ENCODE peak calls at places on chromosomes 2 and 18, in four cellular contexts. O is ovary, F is neural progenitor cell, X is esophagus muscularis mucosa. S is an unnamed sample.

GRCh38 chr2:42793314-42794270 is 1.2 kb upstream of the HAAO start:
- DNase-seq in O (no peak), F (peak; percentile 53), X (no peak), S (no peak)

GRCh38 chr2:64143154-64144056 is 815 bp downstream of the PELI1 start:
- DNase-seq in O (peak; percentile 51), F (peak; percentile 89), X (no peak), S (peak; percentile 25)

GRCh38 chr18:79846936-79847557 is 49.3 kb downstream of the KCNG2 start:
- DNase-seq in O (no peak), F (no peak), X (peak; percentile 68), S (no peak)

GRCh38 chr2:18413794-18414396 is 146.6 kb downstream of the RDH14 start:
- DNase-seq in O (peak; percentile 51), F (no peak), X (no peak), S (no peak)

GRCh38 chr2:80815259-80815658 is 510.7 kb upstream of the LRRTM1 start:
- DNase-seq in O (no peak), F (no peak), X (no peak), S (no peak)

GRCh38 chr2:193935114-193935513 is 1721.9 kb upstream of the SLC39A10 start:
- DNase-seq in O (no peak), F (no peak), X (no peak), S (no peak)

GRCh38 chr2:36326286-36326685 is 29.3 kb upstream of the CRIM1 start:
- DNase-seq in O (no peak), F (no peak), X (no peak), S (no peak)

GRCh38 chr2:1645761-1646476 is 98.4 kb downstream of the PXDN start:
- DNase-seq in O (no peak), F (no peak), X (no peak), S (no peak)

GRCh38 chr2:16249269-16250055 is 309.1 kb downstream of the MYCN start:
- DNase-seq in O (no peak), F (no peak), X (no peak), S (peak; percentile 99)

GRCh38 chr2:43054367-43054766 is 172.0 kb downstream of the ZFP36L2 start:
- DNase-seq in O (no peak), F (no peak), X (no peak), S (peak; percentile 58)

GRCh38 chr2:75100011-75100680 is 99.2 kb downstream of the TACR1 start:
- DNase-seq in O (no peak), F (no peak), X (peak; percentile 34), S (no peak)

GRCh38 chr2:224927671-224928173 is 114.5 kb downstream of the DOCK10 start:
- DNase-seq in O (no peak), F (no peak), X (no peak), S (no peak)

GRCh38 chr18:75244336-75244735 is 33.7 kb downstream of the TSHZ1 start:
- DNase-seq in O (no peak), F (peak; percentile 44), X (no peak), S (peak; percentile 51)

GRCh38 chr2:42954227-42954962 is 162.0 kb upstream of the HAAO start:
- DNase-seq in O (no peak), F (peak; percentile 38), X (no peak), S (no peak)

GRCh38 chr2:136045344-136045743 is 59.9 kb upstream of the DARS1 start:
- DNase-seq in O (no peak), F (no peak), X (no peak), S (no peak)

GRCh38 chr2:64731746-64732145 is 78.0 kb upstream of the SERTAD2 start:
- DNase-seq in O (no peak), F (no peak), X (no peak), S (no peak)

GRCh38 chr2:240457223-240458043 is 22.0 kb downstream of the GPC1 start:
- DNase-seq in O (peak; percentile 16), F (peak; percentile 56), X (no peak), S (no peak)

GRCh38 chr2:20050104-20050711 is 1.2 kb downstream of the LAPTM4A start:
- DNase-seq in O (no peak), F (no peak), X (no peak), S (no peak)

GRCh38 chr2:85327757-85328617 is at the start of gene TGOLN2:
- DNase-seq in O (peak; percentile 93), F (peak; percentile 97), X (peak; percentile 97), S (peak; percentile 89)

GRCh38 chr2:74199275-74199701 is 873 bp downstream of the MTHFD2 start:
- DNase-seq in O (no peak), F (no peak), X (no peak), S (no peak)

GRCh38 chr2:207474871-207475485 is 54.8 kb upstream of the CREB1 start:
- DNase-seq in O (peak; percentile 42), F (peak; percentile 70), X (no peak), S (peak; percentile 59)

GRCh38 chr2:195498176-195498575 is 158.8 kb upstream of the SLC39A10 start:
- DNase-seq in O (peak; percentile 28), F (peak; percentile 60), X (no peak), S (peak; percentile 38)

GRCh38 chr18:12652861-12653401 is 5.0 kb downstream of the SPIRE1 start:
- DNase-seq in O (no peak), F (peak; percentile 24), X (no peak), S (no peak)

GRCh38 chr18:39825485-39825884 is 2129.5 kb upstream of the PIK3C3 start:
- DNase-seq in O (no peak), F (no peak), X (no peak), S (no peak)

GRCh38 chr2:74481961-74482800 is 617 bp downstream of the CCDC142 start:
- DNase-seq in O (no peak), F (peak; percentile 74), X (no peak), S (peak; percentile 28)

GRCh38 chr2:216571909-216572513 is 61.2 kb upstream of the IGFBP2 start:
- DNase-seq in O (no peak), F (no peak), X (no peak), S (no peak)

GRCh38 chr2:24021122-24021998 is 11.5 kb downstream of the MFSD2B start:
- DNase-seq in O (no peak), F (peak; percentile 57), X (no peak), S (peak; percentile 60)

GRCh38 chr18:49206717-49207116 is 253.7 kb downstream of the DYM start:
- DNase-seq in O (no peak), F (no peak), X (no peak), S (no peak)

GRCh38 chr2:171960570-171960969 is 38.3 kb downstream of the HAT1 start:
- DNase-seq in O (no peak), F (no peak), X (no peak), S (no peak)

GRCh38 chr18:34121157-34121807 is 103.4 kb downstream of the NOL4 start:
- DNase-seq in O (no peak), F (no peak), X (no peak), S (no peak)

GRCh38 chr2:200159829-200160781 is 146.4 kb upstream of the SPATS2L start:
- DNase-seq in O (no peak), F (no peak), X (peak; percentile 81), S (no peak)

GRCh38 chr2:165825041-165825440 is 31.0 kb upstream of the GALNT3 start:
- DNase-seq in O (peak; percentile 23), F (no peak), X (no peak), S (peak; percentile 12)

GRCh38 chr2:72147303-72147970 is at the start of gene CYP26B1:
- DNase-seq in O (no peak), F (peak; percentile 82), X (peak; percentile 62), S (no peak)

GRCh38 chr2:38515155-38516074 is 87.3 kb downstream of the HNRNPLL start:
- DNase-seq in O (peak; percentile 84), F (no peak), X (no peak), S (peak; percentile 14)

GRCh38 chr2:182668671-182669070 is 47.4 kb upstream of the DNAJC10 start:
- DNase-seq in O (no peak), F (no peak), X (no peak), S (no peak)

GRCh38 chr2:126804347-126804746 is 94.3 kb upstream of the TEX51 start:
- DNase-seq in O (no peak), F (no peak), X (peak; percentile 55), S (no peak)

GRCh38 chr2:14944562-14945346 is 312.2 kb downstream of the LRATD1 start:
- DNase-seq in O (no peak), F (peak; percentile 68), X (peak; percentile 12), S (peak; percentile 65)
- TF ChIP-seq CTCF in O (no peak), F (peak; percentile 66), X (no peak), S (peak; percentile 85)

GRCh38 chr2:11495844-11496271 is 29.9 kb upstream of the E2F6 start:
- DNase-seq in O (peak; percentile 81), F (peak; percentile 76), X (no peak), S (peak; percentile 51)

GRCh38 chr2:11499081-11499743 is 33.3 kb upstream of the E2F6 start:
- DNase-seq in O (peak; percentile 12), F (peak; percentile 84), X (no peak), S (no peak)

GRCh38 chr2:11498543-11499034 is 32.6 kb upstream of the E2F6 start:
- DNase-seq in O (peak; percentile 54), F (peak; percentile 36), X (no peak), S (peak; percentile 59)

GRCh38 chr2:11496311-11496710 is 30.4 kb upstream of the E2F6 start:
- DNase-seq in O (peak; percentile 30), F (no peak), X (no peak), S (no peak)

GRCh38 chr2:11498126-11498473 is 32.1 kb upstream of the E2F6 start:
- DNase-seq in O (no peak), F (no peak), X (no peak), S (no peak)
- TF ChIP-seq CTCF in O (no peak), F (no peak), X (no peak), S (no peak)

DNA sequence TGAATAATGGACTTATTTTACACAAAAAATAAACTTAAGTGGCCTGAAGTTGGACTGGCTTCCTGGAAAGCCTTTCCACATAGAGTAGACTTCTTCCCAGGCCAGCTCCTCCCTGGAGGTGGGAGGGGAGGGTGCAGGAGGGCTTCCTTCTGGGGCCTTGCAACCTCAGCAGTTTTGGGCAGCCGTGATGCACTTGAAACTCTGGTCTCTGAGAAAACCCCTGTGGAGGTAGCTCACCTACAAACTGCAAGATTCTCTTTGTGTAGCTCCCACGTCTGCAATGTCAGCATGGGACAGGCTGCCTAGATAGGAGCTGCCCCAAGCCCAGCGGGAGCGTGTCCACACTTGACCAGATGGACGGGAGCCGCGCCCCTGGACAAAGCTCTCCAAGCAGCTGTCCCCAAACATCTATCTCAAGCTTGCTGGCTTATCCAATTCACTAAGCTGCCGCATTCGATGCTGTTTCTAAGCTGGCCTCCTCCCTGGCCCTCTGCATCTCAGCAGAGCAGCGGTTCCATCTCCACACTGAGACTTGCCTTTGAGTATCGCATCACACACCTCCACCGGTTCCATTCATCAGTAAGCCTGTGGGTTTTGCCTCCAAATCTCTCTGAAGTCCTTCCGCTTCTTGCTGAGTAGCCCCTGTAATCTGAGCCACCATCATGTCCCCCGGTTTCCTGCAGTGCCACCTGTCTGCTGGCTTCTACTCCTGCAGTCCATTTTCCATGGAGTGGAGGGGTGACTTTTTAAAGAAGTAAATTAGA is 1.6 kb upstream of the LPIN1 start:
- DNase-seq in O (peak; percentile 59), F (peak; percentile 75), X (no peak), S (peak; percentile 57)
- TF ChIP-seq CTCF in O (peak; percentile 24), F (peak; percentile 67), X (peak; percentile 37), S (peak; percentile 80)

DNA sequence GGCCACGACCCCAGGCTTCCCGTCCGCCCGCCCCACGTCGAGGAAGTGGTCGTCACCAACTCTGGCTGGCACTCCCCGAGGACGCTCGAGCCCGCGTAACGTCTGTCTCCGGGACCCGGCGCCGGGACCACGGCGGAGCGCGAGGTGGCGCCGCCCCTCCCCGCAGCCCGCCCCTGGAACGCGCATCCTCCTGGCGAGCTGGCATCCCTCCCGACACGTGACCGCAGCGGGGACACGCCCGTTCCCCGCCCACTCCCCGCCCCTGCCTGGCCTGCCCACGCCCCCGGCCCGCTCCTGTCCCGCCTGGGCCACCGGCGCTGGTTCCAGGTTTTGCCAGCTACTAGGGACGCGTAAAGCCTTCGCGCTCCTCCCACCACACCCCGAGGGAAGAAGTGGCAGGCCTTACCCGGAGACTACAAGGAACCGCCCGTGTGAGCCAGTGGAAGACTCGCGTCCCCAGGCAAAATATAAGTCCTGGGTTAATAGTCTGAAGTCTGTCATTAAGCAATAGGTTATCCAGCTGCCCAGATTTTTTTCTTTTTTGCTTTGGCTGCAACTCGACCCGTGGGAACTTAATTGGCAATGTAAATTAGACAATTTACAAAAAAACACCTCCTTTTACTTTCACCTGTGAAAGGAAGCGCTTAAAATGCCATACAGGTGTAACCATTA is at the start of gene OSBPL1A:
- DNase-seq in O (peak; percentile 84), F (peak; percentile 98), X (peak; percentile 96), S (peak; percentile 93)
- TF ChIP-seq CTCF in O (no peak), F (no peak), X (no peak), S (no peak)

S was measured in BE2C.